ENCODE peak calls at places on chromosomes 5 and 9, in four cellular contexts. J is IMR-90; S is CD8-positive, alpha-beta memory T cell; Y is cardiac muscle cell. G is an unnamed sample.

GRCh38 chr9:124882221-124882620 is 20.3 kb downstream of the ARPC5L start:
- DNase-seq in S (no peak), Y (no peak), J (no peak), G (no peak)

GRCh38 chr5:132467292-132467984 is 23.1 kb downstream of the IRF1 start:
- DNase-seq in S (no peak), J (no peak), Y (no peak), G (no peak)

GRCh38 chr9:137138701-137139467 is at the start of gene GRIN1:
- DNase-seq in S (no peak), J (no peak), Y (peak; percentile 46), G (no peak)

GRCh38 chr5:74870299-74871067 is 4.3 kb upstream of the FAM169A start:
- DNase-seq in S (no peak), J (no peak), Y (no peak), G (peak; percentile 39)

GRCh38 chr9:20139755-20140154 is 350.9 kb upstream of the SLC24A2 start:
- DNase-seq in Y (no peak), J (no peak), S (no peak), G (no peak)

GRCh38 chr5:175659546-175660248 is 1.8 kb downstream of the HRH2 start:
- DNase-seq in S (no peak), Y (no peak), J (no peak), G (no peak)

GRCh38 chr5:151719228-151719861 is 32.6 kb upstream of the SPARC start:
- DNase-seq in S (no peak), Y (peak; percentile 75), J (peak; percentile 50), G (no peak)

GRCh38 chr9:113222482-113222841 is 1.1 kb downstream of the SLC31A1 start:
- DNase-seq in S (no peak), J (peak; percentile 22), Y (peak; percentile 51), G (peak; percentile 25)

GRCh38 chr9:18473551-18474279 is at the start of gene ADAMTSL1:
- DNase-seq in Y (peak; percentile 71), S (no peak), J (peak; percentile 72), G (no peak)

GRCh38 chr5:172875372-172876279 is 41.6 kb downstream of the ERGIC1 start:
- DNase-seq in Y (no peak), S (no peak), J (no peak), G (peak; percentile 44)

GRCh38 chr5:149828161-149829011 is 98.3 kb downstream of the PPARGC1B start:
- DNase-seq in J (peak; percentile 91), S (peak; percentile 81), Y (peak; percentile 97), G (peak; percentile 89)

GRCh38 chr9:4934976-4935672 is 49.9 kb upstream of the JAK2 start:
- DNase-seq in J (no peak), S (no peak), Y (no peak), G (no peak)

GRCh38 chr9:112945620-112946208 is 55.0 kb upstream of the SLC46A2 start:
- DNase-seq in Y (no peak), S (peak; percentile 39), J (no peak), G (no peak)

GRCh38 chr5:132364319-132364718 is 5.2 kb upstream of the SLC22A5 start:
- DNase-seq in Y (peak; percentile 87), S (no peak), J (peak; percentile 72), G (peak; percentile 88)

GRCh38 chr9:70218767-70219166 is 40.0 kb upstream of the SMC5 start:
- DNase-seq in Y (no peak), J (peak; percentile 87), S (no peak), G (peak; percentile 6)

GRCh38 chr9:27528886-27529315 is 713 bp downstream of the MOB3B start:
- DNase-seq in J (no peak), Y (peak; percentile 11), S (peak; percentile 55), G (peak; percentile 83)

GRCh38 chr9:114574438-114574837 is 13.1 kb upstream of the ATP6V1G1 start:
- DNase-seq in S (no peak), J (peak; percentile 11), Y (no peak), G (no peak)

GRCh38 chr5:90529939-90530677 is 724 bp upstream of the LYSMD3 start:
- DNase-seq in S (no peak), Y (peak; percentile 85), J (peak; percentile 82), G (peak; percentile 74)

GRCh38 chr5:86679529-86679928 is 61.8 kb downstream of the COX7C start:
- DNase-seq in J (peak; percentile 87), Y (peak; percentile 89), S (no peak), G (peak; percentile 44)

GRCh38 chr5:14959443-14960119 is 88.0 kb upstream of the ANKH start:
- DNase-seq in Y (no peak), J (no peak), S (no peak), G (peak; percentile 76)

GRCh38 chr5:25362799-25363198 is 718.0 kb upstream of the CDH10 start:
- DNase-seq in J (no peak), Y (no peak), S (no peak), G (no peak)

GRCh38 chr9:106420511-106420944 is 442.4 kb upstream of the ZNF462 start:
- DNase-seq in Y (peak; percentile 30), J (no peak), S (no peak), G (peak; percentile 51)

GRCh38 chr5:86557920-86558319 is 59.8 kb upstream of the COX7C start:
- DNase-seq in Y (no peak), J (no peak), S (no peak), G (no peak)

GRCh38 chr9:3751125-3751758 is 225.4 kb upstream of the RFX3 start:
- DNase-seq in S (no peak), Y (peak; percentile 66), J (peak; percentile 10), G (peak; percentile 68)

GRCh38 chr5:174410716-174411512 is 313.5 kb upstream of the MSX2 start:
- DNase-seq in Y (no peak), S (no peak), J (peak; percentile 4), G (no peak)

GRCh38 chr9:31314241-31314640 is 1070.2 kb upstream of the ACO1 start:
- DNase-seq in S (no peak), Y (no peak), J (no peak), G (no peak)

GRCh38 chr9:121598167-121599000 is 53.0 kb upstream of the DAB2IP start:
- DNase-seq in J (peak; percentile 86), S (no peak), Y (peak; percentile 77), G (no peak)

GRCh38 chr9:87475463-87475862 is 22.2 kb upstream of the DAPK1 start:
- DNase-seq in S (no peak), J (no peak), Y (no peak), G (no peak)
- H3K4me3 ChIP-seq in S (no peak overlapping the region), J (no peak overlapping the region), Y (no peak overlapping the region), G (no peak overlapping the region)

DNA sequence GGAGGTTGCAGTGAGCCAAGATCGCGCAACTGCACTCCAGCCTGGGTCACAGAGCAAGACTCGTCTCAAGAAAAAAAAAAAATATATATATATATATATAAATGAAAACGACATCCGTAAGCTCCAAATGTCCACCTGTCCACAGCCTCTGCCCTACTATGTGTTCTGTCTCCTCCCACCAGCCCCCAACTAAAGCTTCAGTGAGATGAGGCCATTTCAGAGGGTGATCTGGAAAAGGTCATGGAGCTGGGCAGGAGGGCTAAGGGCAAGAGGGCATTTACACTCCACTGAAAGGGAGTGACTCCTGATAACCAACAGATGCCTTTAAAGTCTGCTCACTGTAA is 2.4 kb downstream of the SPRY4 start:
- DNase-seq in J (no peak), Y (no peak), S (no peak), G (no peak)
- H3K4me3 ChIP-seq in J (peak overlapping the region; percentile 68), Y (no peak overlapping the region), S (no peak overlapping the region), G (no peak overlapping the region)

DNA sequence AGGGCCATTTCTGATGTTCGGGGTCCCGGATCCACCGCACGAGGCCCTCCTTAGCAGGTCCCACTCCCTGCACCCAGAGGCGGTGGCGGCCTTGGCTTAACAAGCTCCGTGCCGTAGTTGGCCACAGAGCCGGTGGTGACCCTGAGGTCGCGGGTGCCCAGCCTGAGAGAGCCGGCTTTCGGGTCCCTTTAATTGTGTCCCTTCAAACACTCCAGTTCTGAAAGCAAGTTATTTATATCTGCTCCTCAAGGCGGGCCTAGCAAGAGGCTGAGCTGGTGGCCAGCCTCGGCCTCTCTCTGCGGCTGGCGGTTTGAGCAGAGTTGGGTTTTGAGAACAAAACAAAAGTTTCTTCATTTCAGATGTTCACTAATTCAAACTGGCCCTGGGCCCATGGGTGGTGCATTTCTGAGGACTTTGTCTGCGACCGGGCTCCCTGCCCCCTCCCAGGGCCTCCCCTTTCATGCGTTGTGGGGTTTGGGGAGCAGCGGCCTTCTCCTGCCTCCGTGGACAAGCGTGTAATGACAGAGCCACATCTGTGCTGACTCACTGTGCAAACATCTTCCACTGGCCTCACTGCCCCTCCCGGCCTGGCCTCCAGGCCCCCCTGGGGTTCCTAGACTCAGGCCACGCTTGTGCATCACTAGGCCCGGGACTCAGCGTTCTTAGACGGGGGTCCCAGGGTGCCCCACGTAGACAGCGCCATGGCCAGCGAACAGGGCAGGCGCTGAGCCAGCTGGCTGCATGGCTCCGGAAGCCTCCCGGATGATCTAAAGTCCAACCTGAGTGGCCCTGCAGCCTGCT is 49.4 kb upstream of the COL5A1 start:
- DNase-seq in S (no peak), J (peak; percentile 83), Y (peak; percentile 90), G (no peak)
- H3K4me3 ChIP-seq in S (no peak overlapping the region), J (no peak overlapping the region), Y (no peak overlapping the region), G (no peak overlapping the region)

GRCh38 chr5:119270121-119270565 is 85.7 kb upstream of the TNFAIP8 start:
- DNase-seq in Y (no peak), J (no peak), S (no peak), G (no peak)
- H3K4me3 ChIP-seq in Y (no peak overlapping the region), J (no peak overlapping the region), S (peak overlapping the region; percentile 76), G (no peak overlapping the region)

GRCh38 chr5:139390639-139391569 is 1.2 kb upstream of the MZB1 start:
- DNase-seq in Y (no peak), S (no peak), J (no peak), G (no peak)
- H3K4me3 ChIP-seq in Y (no peak overlapping the region), S (peak overlapping the region; percentile 24), J (no peak overlapping the region), G (no peak overlapping the region)

G was measured in mammary epithelial cell.